ENCODE peak calls at places on chromosomes 7 and 10, in eight cellular contexts. G is HepG2, J is cardiac muscle cell, Q is A673, Y is suprapubic skin, O is stomach, H is fibroblast of pulmonary artery, C is astrocyte of the spinal cord. S is an unnamed sample.

GRCh38 chr7:130490287-130490686 is 1.6 kb upstream of the MEST start:
- DNase-seq in G (no peak), J (peak), Q (no peak), Y (no peak), O (no peak), H (no peak), C (peak), S (no peak)

GRCh38 chr7:15505761-15506160 is 56.1 kb downstream of the AGMO start:
- DNase-seq in G (no peak), J (no peak), Q (no peak), Y (no peak), O (no peak), H (no peak), C (no peak), S (no peak)

GRCh38 chr10:132527338-132528063 is 10.1 kb upstream of the INPP5A start:
- DNase-seq in G (no peak), J (no peak), Q (no peak), Y (no peak), O (no peak), H (no peak), C (no peak), S (no peak)

GRCh38 chr10:8360365-8360764 is 305.9 kb downstream of the GATA3 start:
- DNase-seq in G (no peak), J (no peak), Q (no peak), Y (no peak), O (no peak), H (no peak), C (no peak), S (no peak)

GRCh38 chr7:455110-455928 is 64.3 kb downstream of the PDGFA start:
- DNase-seq in G (peak), J (peak), Q (peak), Y (no peak), O (peak), H (peak), C (no peak), S (no peak)

GRCh38 chr10:21234761-21235160 is 290.7 kb downstream of the SKIDA1 start:
- DNase-seq in G (no peak), J (no peak), Q (no peak), Y (no peak), O (no peak), H (no peak), C (no peak), S (no peak)

GRCh38 chr10:95406651-95407280 is 116.0 kb upstream of the PDLIM1 start:
- DNase-seq in G (no peak), J (peak), Q (no peak), Y (no peak), O (peak), H (peak), C (no peak), S (no peak)

GRCh38 chr7:117086788-117087187 is 133.5 kb downstream of the ST7 start:
- DNase-seq in G (no peak), J (peak), Q (no peak), Y (no peak), O (no peak), H (peak), C (peak), S (no peak)

GRCh38 chr10:60299961-60300883 is 89.5 kb downstream of the ANK3 start:
- DNase-seq in G (no peak), J (peak), Q (no peak), Y (no peak), O (no peak), H (peak), C (peak), S (no peak)

GRCh38 chr7:99624487-99624886 is 7.7 kb downstream of the ZSCAN25 start:
- DNase-seq in G (no peak), J (no peak), Q (no peak), Y (no peak), O (no peak), H (no peak), C (no peak), S (peak)

GRCh38 chr10:488933-489215 is 200.6 kb downstream of the DIP2C start:
- DNase-seq in G (no peak), J (no peak), Q (no peak), Y (no peak), O (peak), H (no peak), C (no peak), S (no peak)

GRCh38 chr7:118305686-118306085 is 81.2 kb downstream of the ANKRD7 start:
- DNase-seq in G (no peak), J (peak), Q (no peak), Y (no peak), O (no peak), H (peak), C (peak), S (no peak)

GRCh38 chr10:104937528-104937927 is 296.4 kb downstream of the SORCS3 start:
- DNase-seq in G (peak), J (no peak), Q (no peak), Y (no peak), O (no peak), H (peak), C (peak), S (no peak)

GRCh38 chr7:98922392-98923107 is 44.2 kb downstream of the TRRAP start:
- DNase-seq in G (peak), J (peak), Q (no peak), Y (no peak), O (peak), H (peak), C (peak), S (no peak)

GRCh38 chr7:64849250-64849923 is 53.7 kb upstream of the ZNF273 start:
- DNase-seq in G (no peak), J (peak), Q (peak), Y (no peak), O (no peak), H (no peak), C (no peak), S (no peak)

GRCh38 chr7:115297651-115298050 is 375.8 kb downstream of the MDFIC start:
- DNase-seq in G (no peak), J (peak), Q (peak), Y (no peak), O (peak), H (peak), C (peak), S (no peak)

GRCh38 chr10:125264752-125265578 is 104.6 kb upstream of the CTBP2 start:
- DNase-seq in G (no peak), J (no peak), Q (no peak), Y (no peak), O (no peak), H (no peak), C (no peak), S (peak)

GRCh38 chr10:132606031-132606491 is 68.5 kb downstream of the INPP5A start:
- DNase-seq in G (no peak), J (no peak), Q (no peak), Y (no peak), O (no peak), H (no peak), C (no peak), S (no peak)

GRCh38 chr7:29386196-29386765 is 177.4 kb upstream of the PRR15 start:
- DNase-seq in G (no peak), J (no peak), Q (peak), Y (no peak), O (no peak), H (no peak), C (no peak), S (no peak)

GRCh38 chr10:99658622-99659030 is 683 bp upstream of the ENTPD7 start:
- DNase-seq in G (peak), J (peak), Q (peak), Y (no peak), O (peak), H (peak), C (peak), S (no peak)

GRCh38 chr7:67033251-67033650 is 36.6 kb downstream of the TYW1 start:
- DNase-seq in G (no peak), J (no peak), Q (no peak), Y (no peak), O (no peak), H (no peak), C (no peak), S (no peak)

GRCh38 chr7:28626191-28626590 is 213.9 kb downstream of the CREB5 start:
- DNase-seq in G (no peak), J (no peak), Q (no peak), Y (no peak), O (no peak), H (no peak), C (no peak), S (no peak)

GRCh38 chr10:98374176-98374969 is 40.6 kb downstream of the PYROXD2 start:
- DNase-seq in G (no peak), J (peak), Q (no peak), Y (no peak), O (no peak), H (peak), C (peak), S (no peak)

GRCh38 chr7:3013975-3014792 is 29.5 kb downstream of the CARD11 start:
- DNase-seq in G (no peak), J (no peak), Q (no peak), Y (peak), O (no peak), H (no peak), C (no peak), S (no peak)

GRCh38 chr7:151756076-151756731 is 120.7 kb downstream of the PRKAG2 start:
- DNase-seq in G (no peak), J (peak), Q (no peak), Y (no peak), O (no peak), H (peak), C (no peak), S (no peak)

GRCh38 chr10:60305394-60305892 is 84.2 kb downstream of the ANK3 start:
- DNase-seq in G (no peak), J (peak), Q (peak), Y (no peak), O (no peak), H (peak), C (peak), S (no peak)

GRCh38 chr10:53487019-53487983 is 714.7 kb upstream of the MBL2 start:
- DNase-seq in G (no peak), J (no peak), Q (no peak), Y (no peak), O (no peak), H (no peak), C (no peak), S (no peak)

GRCh38 chr10:6669269-6669859 is 89.3 kb upstream of the PRKCQ start:
- DNase-seq in G (peak), J (peak), Q (peak), Y (no peak), O (no peak), H (peak), C (peak), S (no peak)

GRCh38 chr7:11404355-11404754 is 427.6 kb downstream of the THSD7A start:
- DNase-seq in G (no peak), J (no peak), Q (no peak), Y (no peak), O (no peak), H (no peak), C (no peak), S (no peak)

GRCh38 chr10:21292763-21293517 is 232.5 kb downstream of the SKIDA1 start:
- DNase-seq in G (peak), J (peak), Q (peak), Y (peak), O (no peak), H (peak), C (peak), S (no peak)

GRCh38 chr10:20855398-20856038 is 41.6 kb downstream of the NEBL start:
- DNase-seq in G (peak), J (peak), Q (peak), Y (no peak), O (no peak), H (peak), C (peak), S (no peak)

GRCh38 chr10:124254519-124254918 is 161.1 kb upstream of the CHST15 start:
- DNase-seq in G (no peak), J (peak), Q (no peak), Y (no peak), O (no peak), H (no peak), C (no peak), S (no peak)

GRCh38 chr7:46554688-46555422 is 633.8 kb upstream of the IGFBP3 start:
- DNase-seq in G (no peak), J (no peak), Q (no peak), Y (no peak), O (no peak), H (no peak), C (peak), S (no peak)

GRCh38 chr7:50653997-50654425 is 88.8 kb upstream of the DDC start:
- DNase-seq in G (no peak), J (peak), Q (no peak), Y (no peak), O (peak), H (peak), C (peak), S (no peak)

GRCh38 chr7:67866812-67867211 is 870.2 kb downstream of the TYW1 start:
- DNase-seq in G (no peak), J (no peak), Q (no peak), Y (no peak), O (no peak), H (no peak), C (no peak), S (no peak)

GRCh38 chr10:48309711-48310226 is 3.3 kb downstream of the MAPK8 start:
- DNase-seq in G (peak), J (peak), Q (no peak), Y (no peak), O (no peak), H (peak), C (peak), S (no peak)

GRCh38 chr10:97123713-97124112 is 62.0 kb downstream of the SLIT1 start:
- DNase-seq in G (no peak), J (no peak), Q (no peak), Y (no peak), O (no peak), H (no peak), C (no peak), S (no peak)

GRCh38 chr10:49538381-49539319 is at the start of gene ERCC6:
- DNase-seq in G (peak), J (peak), Q (peak), Y (peak), O (peak), H (peak), C (peak), S (peak)
- TF ChIP-seq CTCF in G (peak), J (peak), Q (no peak), Y (peak), O (no peak), H (no peak), C (no peak), S (peak)

DNA sequence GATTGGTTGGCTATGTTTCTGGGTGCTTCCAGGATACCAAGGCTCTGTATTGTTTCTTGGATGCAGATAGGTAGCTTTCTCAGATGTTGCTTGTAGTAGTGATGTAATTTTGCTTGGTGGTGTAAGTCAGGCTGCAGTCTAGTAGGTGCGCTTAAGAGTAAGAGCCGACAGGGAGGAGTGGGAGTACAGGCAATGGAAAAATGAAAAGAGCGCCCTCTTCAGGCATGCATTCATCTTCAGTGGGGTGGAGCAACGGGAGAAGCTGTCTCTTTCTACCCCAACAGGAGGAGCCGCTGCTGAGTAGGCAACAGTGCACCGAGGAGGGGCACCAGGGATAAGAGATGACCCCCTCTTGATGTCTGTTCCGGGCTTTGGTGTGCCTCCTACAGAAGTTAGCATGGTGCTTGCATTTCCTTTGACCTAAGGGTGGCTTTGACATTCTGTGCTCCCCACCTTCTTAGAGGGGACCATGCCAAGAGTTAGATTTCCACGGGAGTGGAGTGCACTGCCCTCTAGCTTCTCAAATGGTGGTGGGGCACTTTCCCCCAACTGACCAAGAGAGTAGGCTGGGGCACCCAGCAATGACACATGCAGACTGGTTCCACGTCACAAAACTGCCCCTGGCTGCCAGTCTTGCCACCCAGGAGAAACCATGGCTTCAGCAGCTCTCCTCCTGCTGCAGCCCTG is 56.1 kb downstream of the ZNF783 start:
- DNase-seq in G (no peak), J (no peak), Q (peak), Y (no peak), O (no peak), H (no peak), C (no peak), S (no peak)
- TF ChIP-seq CTCF in G (no peak), J (no peak), Q (peak), Y (no peak), O (no peak), H (no peak), C (no peak), S (no peak)

GRCh38 chr10:70266056-70266455 is 17.7 kb downstream of the NPFFR1 start:
- DNase-seq in G (no peak), J (no peak), Q (no peak), Y (no peak), O (no peak), H (no peak), C (no peak), S (no peak)

GRCh38 chr10:70268376-70268775 is 15.4 kb downstream of the NPFFR1 start:
- DNase-seq in G (no peak), J (no peak), Q (no peak), Y (no peak), O (no peak), H (no peak), C (no peak), S (no peak)

GRCh38 chr10:70266701-70267100 is 17.1 kb downstream of the NPFFR1 start:
- DNase-seq in G (no peak), J (no peak), Q (no peak), Y (no peak), O (no peak), H (no peak), C (no peak), S (no peak)

GRCh38 chr10:70265032-70265689 is 18.6 kb downstream of the NPFFR1 start:
- DNase-seq in G (peak), J (no peak), Q (no peak), Y (no peak), O (no peak), H (no peak), C (no peak), S (no peak)

DNA sequence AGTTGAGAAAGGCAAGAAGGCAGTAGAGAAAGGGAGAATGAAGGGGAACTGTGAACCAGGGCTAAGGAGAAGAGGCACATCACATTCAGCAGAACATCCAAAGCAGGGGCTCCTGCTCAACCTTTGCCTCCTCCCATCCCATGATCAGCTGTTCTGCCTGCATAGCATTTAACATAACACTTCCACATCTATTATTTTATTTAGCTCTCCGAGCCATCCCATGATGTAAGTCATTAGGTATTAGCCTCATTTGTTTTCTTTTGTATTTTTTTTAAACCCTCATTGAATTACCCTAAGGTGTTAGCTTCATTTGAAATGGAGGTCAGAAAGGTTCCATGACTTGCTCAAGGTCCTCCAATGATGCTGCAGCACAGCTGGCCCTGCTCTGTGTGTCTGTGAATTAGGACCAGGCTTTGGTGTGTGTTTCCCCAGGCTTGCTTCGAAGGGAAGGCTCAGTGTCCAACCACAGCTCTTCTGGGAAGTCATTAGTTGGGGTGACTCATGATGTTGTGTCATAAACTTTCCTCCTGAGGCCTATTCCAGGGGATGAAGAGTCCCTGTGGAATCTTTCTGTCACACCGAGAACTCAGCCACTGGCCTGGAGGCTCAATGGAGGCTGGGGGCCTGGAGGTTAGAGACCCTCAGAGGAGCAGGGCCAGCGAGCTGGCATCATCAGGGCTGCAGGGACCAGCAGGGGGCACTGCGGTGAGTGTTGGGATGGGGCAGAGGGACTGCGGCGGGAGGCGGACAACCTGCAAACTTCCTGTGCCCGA is 16.5 kb downstream of the NPFFR1 start:
- DNase-seq in G (no peak), J (peak), Q (peak), Y (no peak), O (no peak), H (peak), C (peak), S (no peak)
- TF ChIP-seq CTCF in G (peak), J (peak), Q (peak), Y (no peak), O (no peak), H (peak), C (peak), S (peak)

GRCh38 chr10:57599440-57599839 is 668.3 kb downstream of the IPMK start:
- DNase-seq in G (no peak), J (no peak), Q (no peak), Y (no peak), O (no peak), H (no peak), C (no peak), S (no peak)

DNA sequence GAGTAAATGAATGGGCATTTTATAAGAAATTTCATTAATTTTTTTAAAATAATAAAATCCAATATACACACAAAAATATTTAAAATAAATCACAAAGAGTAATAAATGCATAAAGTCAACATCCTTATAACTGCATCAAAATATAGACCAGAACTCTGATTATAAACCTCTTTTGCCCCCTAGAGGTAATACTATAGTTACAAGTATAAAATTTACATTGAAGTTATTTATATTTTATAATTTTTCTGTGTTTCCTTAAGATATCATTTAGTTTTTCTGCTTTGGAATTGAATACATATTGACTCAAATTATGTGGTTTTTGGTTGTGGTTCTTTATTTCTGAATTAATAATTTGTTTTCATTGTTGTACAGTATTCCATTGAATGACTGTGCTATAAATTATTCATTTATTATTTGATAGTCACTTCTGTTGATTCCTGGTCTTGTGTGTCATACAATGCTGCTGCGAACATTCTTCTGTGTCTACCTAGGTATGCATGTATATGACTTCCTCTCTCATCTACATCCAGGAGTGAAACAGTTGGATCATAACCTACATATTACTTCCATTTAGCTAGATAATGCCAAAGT is 673.6 kb downstream of the IPMK start:
- DNase-seq in G (no peak), J (no peak), Q (no peak), Y (no peak), O (no peak), H (no peak), C (no peak), S (no peak)
- TF ChIP-seq CTCF in G (no peak), J (no peak), Q (peak), Y (no peak), O (no peak), H (peak), C (no peak), S (peak)